ENCODE peak calls at places on chromosomes 4 and X, in six cellular contexts. C, P, O, Z, H and I are unnamed samples.
A peak's percentile ranks its signal among the peaks of the same experiment; 100 is the strongest.

GRCh38 chr4:184397516-184398163 is 76.7 kb downstream of the IRF2 start:
- DNase-seq in Z (no peak), H (no peak), P (no peak), O (no peak), C (no peak), I (no peak)

GRCh38 chr4:138751290-138751689 is 264.3 kb upstream of the NOCT start:
- DNase-seq in P (no peak), O (peak; percentile 46), C (no peak), H (no peak), Z (no peak), I (no peak)

GRCh38 chr4:8333726-8334460 is 64.3 kb downstream of the HTRA3 start:
- DNase-seq in C (no peak), O (no peak), P (no peak), H (no peak), Z (peak; percentile 18), I (no peak)

GRCh38 chrX:318068-318738 is 393 bp downstream of the GTPBP6 start:
- DNase-seq in C (no peak), O (peak; percentile 100), P (peak; percentile 96), H (peak; percentile 93), Z (peak; percentile 100), I (peak; percentile 100)

GRCh38 chrX:53666171-53666570 is 20.3 kb downstream of the HUWE1 start:
- DNase-seq in H (no peak), Z (no peak), C (no peak), O (no peak), P (no peak), I (no peak)

GRCh38 chr4:73021634-73022033 is 47.9 kb downstream of the COX18 start:
- DNase-seq in P (peak; percentile 17), Z (no peak), O (peak; percentile 73), H (peak; percentile 4), C (peak; percentile 55), I (no peak)

GRCh38 chr4:73520821-73521220 is 39.3 kb downstream of the AFM start:
- DNase-seq in P (no peak), Z (no peak), H (no peak), O (peak; percentile 72), C (no peak), I (no peak)

GRCh38 chrX:74179499-74179898 is 124.5 kb upstream of the ZCCHC13 start:
- DNase-seq in C (no peak), O (no peak), P (no peak), H (no peak), Z (no peak), I (no peak)

GRCh38 chrX:57178605-57179004 is 41.4 kb upstream of the SPIN2A start:
- DNase-seq in O (no peak), H (no peak), P (no peak), C (no peak), Z (no peak), I (no peak)

GRCh38 chr4:113106076-113106475 is 56.6 kb downstream of the ANK2 start:
- DNase-seq in P (peak; percentile 2), C (peak; percentile 44), O (peak; percentile 39), Z (no peak), H (no peak), I (no peak)

GRCh38 chr4:38601244-38601915 is 62.6 kb upstream of the KLF3 start:
- DNase-seq in O (peak; percentile 77), Z (no peak), P (no peak), C (no peak), H (peak; percentile 36), I (no peak)

GRCh38 chr4:19993222-19993621 is 258.5 kb upstream of the SLIT2 start:
- DNase-seq in C (no peak), O (no peak), Z (no peak), H (no peak), P (no peak), I (no peak)

GRCh38 chr4:163121689-163122088 is 45.0 kb downstream of the NAF1 start:
- DNase-seq in C (no peak), H (no peak), O (peak; percentile 30), P (no peak), Z (no peak), I (no peak)